ENCODE peak calls at places on chromosomes 2 and 18, in five cellular contexts. A is fibroblast of villous mesenchyme, P is brain microvascular endothelial cell, G is progenitor cell of endocrine pancreas, W is GM06990. C is an unnamed sample.

GRCh38 chr2:20584637-20585321 is 66.1 kb downstream of the HS1BP3 start:
- DNase-seq in A (peak; percentile 95), W (no peak), G (peak; percentile 50), P (peak; percentile 93), C (no peak)

GRCh38 chr2:133146893-133147292 is 421.4 kb downstream of the NCKAP5 start:
- DNase-seq in P (no peak), A (peak; percentile 7), W (no peak), G (no peak), C (no peak)

GRCh38 chr2:241728627-241729026 is 5.8 kb upstream of the D2HGDH start:
- DNase-seq in A (no peak), W (no peak), G (no peak), P (no peak), C (no peak)

GRCh38 chr2:187429989-187430388 is 18.1 kb downstream of the CALCRL start:
- DNase-seq in G (no peak), W (no peak), A (peak; percentile 51), P (peak; percentile 81), C (no peak)

GRCh38 chr2:230323385-230324106 is 3.4 kb upstream of the SP140L start:
- DNase-seq in W (no peak), A (no peak), P (no peak), G (no peak), C (no peak)

GRCh38 chr18:10017048-10017447 is 103.2 kb downstream of the VAPA start:
- DNase-seq in P (no peak), W (no peak), A (peak; percentile 77), G (no peak), C (no peak)

GRCh38 chr2:109290887-109291675 is 162.1 kb downstream of the SH3RF3 start:
- DNase-seq in W (no peak), G (no peak), A (peak; percentile 25), P (peak; percentile 39), C (no peak)

GRCh38 chr2:19700861-19701585 is 200.8 kb downstream of the TTC32 start:
- DNase-seq in P (no peak), W (no peak), A (no peak), G (no peak), C (no peak)

GRCh38 chr2:200380833-200381542 is 74.5 kb downstream of the SPATS2L start:
- DNase-seq in P (peak; percentile 59), W (no peak), A (peak; percentile 76), G (no peak), C (no peak)

GRCh38 chr18:45324489-45325111 is 290.7 kb upstream of the SLC14A2 start:
- DNase-seq in P (peak; percentile 23), A (peak; percentile 87), W (no peak), G (no peak), C (no peak)

GRCh38 chr2:54560146-54560881 is 104.2 kb downstream of the SPTBN1 start:
- DNase-seq in P (no peak), W (peak; percentile 69), A (peak; percentile 91), G (no peak), C (peak; percentile 81)

GRCh38 chr2:20467789-20468548 is 21.1 kb downstream of the RHOB start:
- DNase-seq in W (no peak), G (no peak), A (no peak), P (no peak), C (no peak)

GRCh38 chr2:74715071-74715791 is 61.2 kb downstream of the SEMA4F start:
- DNase-seq in A (peak; percentile 79), P (peak; percentile 69), G (peak; percentile 83), W (peak; percentile 76), C (peak; percentile 90)

GRCh38 chr2:84817239-84817655 is 63.6 kb downstream of the TRABD2A start:
- DNase-seq in A (no peak), P (no peak), G (no peak), W (peak; percentile 76), C (peak; percentile 72)

GRCh38 chr2:214482716-214483115 is 71.9 kb downstream of the VWC2L start:
- DNase-seq in P (no peak), W (no peak), A (no peak), G (no peak), C (no peak)

GRCh38 chr2:98463988-98464771 is 19.5 kb downstream of the INPP4A start:
- DNase-seq in A (no peak), G (no peak), W (peak; percentile 57), P (no peak), C (no peak)

GRCh38 chr2:41907716-41908328 is 140.0 kb upstream of the PKDCC start:
- DNase-seq in P (no peak), W (no peak), G (no peak), A (no peak), C (no peak)

GRCh38 chr2:176132397-176133086 is 3.0 kb downstream of the HOXD8 start:
- DNase-seq in P (no peak), G (no peak), W (no peak), A (peak; percentile 68), C (no peak)

GRCh38 chr2:108460345-108461037 is 11.5 kb downstream of the GCC2 start:
- DNase-seq in W (no peak), G (no peak), P (no peak), A (no peak), C (peak; percentile 7)

GRCh38 chr2:139142252-139142651 is 362.1 kb upstream of the NXPH2 start:
- DNase-seq in W (no peak), A (peak; percentile 9), G (no peak), P (no peak), C (no peak)

GRCh38 chr2:45820048-45820447 is 168.6 kb downstream of the PRKCE start:
- DNase-seq in P (no peak), G (no peak), W (no peak), A (no peak), C (no peak)

GRCh38 chr18:13680612-13681011 is 45.7 kb downstream of the FAM210A start:
- DNase-seq in A (peak; percentile 18), W (no peak), G (peak; percentile 18), P (no peak), C (no peak)

GRCh38 chr18:10476430-10476829 is 22.0 kb downstream of the APCDD1 start:
- DNase-seq in P (no peak), W (no peak), A (peak; percentile 53), G (no peak), C (no peak)

GRCh38 chr2:233387225-233387624 is 32.9 kb downstream of the DGKD start:
- DNase-seq in A (no peak), W (no peak), P (no peak), G (no peak), C (no peak)

GRCh38 chr2:46332686-46333281 is 35.6 kb downstream of the EPAS1 start:
- DNase-seq in W (no peak), A (peak; percentile 72), G (no peak), P (no peak), C (no peak)

GRCh38 chr2:239178954-239179353 is 221.9 kb downstream of the HDAC4 start:
- DNase-seq in A (no peak), G (no peak), W (no peak), P (no peak), C (no peak)

GRCh38 chr2:156589381-156590079 is 153.4 kb downstream of the GPD2 start:
- DNase-seq in A (peak; percentile 58), W (peak; percentile 19), G (no peak), P (peak; percentile 21), C (peak; percentile 42)

GRCh38 chr2:122799391-122799790 is 1043.9 kb downstream of the TSN start:
- DNase-seq in G (no peak), P (no peak), A (no peak), W (no peak), C (no peak)

GRCh38 chr18:76464281-76465259 is 30.5 kb downstream of the ZNF516 start:
- DNase-seq in G (no peak), P (no peak), A (no peak), W (no peak), C (no peak)

DNA sequence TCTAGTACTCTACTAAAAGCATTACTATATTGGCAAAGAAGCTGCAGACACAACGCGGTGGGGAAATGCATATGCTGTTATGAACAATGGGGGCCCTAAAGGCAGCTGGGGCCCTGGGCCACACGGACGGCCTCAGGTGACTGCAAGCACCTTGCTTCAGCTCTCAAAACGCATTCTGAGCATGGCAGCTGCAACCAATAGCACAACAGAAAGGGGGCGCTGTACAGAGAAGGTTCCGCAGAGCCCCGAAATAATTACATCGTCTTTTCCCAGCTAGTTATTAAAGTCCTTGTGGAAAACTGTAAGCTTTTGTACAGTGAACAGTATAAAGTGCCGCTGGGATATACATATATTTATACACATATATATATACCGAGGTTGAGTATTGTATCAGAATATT is 45.3 kb upstream of the PXDN start:
- DNase-seq in P (no peak), A (no peak), G (no peak), W (no peak), C (no peak)
- TF ChIP-seq CTCF in P (peak; percentile 8), A (peak; percentile 9), G (no peak), W (no peak), C (no peak)

GRCh38 chr18:58321986-58322385 is 278.0 kb downstream of the NEDD4L start:
- DNase-seq in W (no peak), A (peak; percentile 52), P (peak; percentile 70), G (no peak), C (peak; percentile 80)
- TF ChIP-seq CTCF in W (peak; percentile 61), A (peak; percentile 41), P (peak; percentile 71), G (peak; percentile 40), C (peak; percentile 29)

GRCh38 chr2:126777620-126777978 is 121.1 kb upstream of the TEX51 start:
- DNase-seq in W (no peak), G (no peak), P (no peak), A (no peak), C (no peak)
- TF ChIP-seq CTCF in W (no peak), G (no peak), P (no peak), A (no peak), C (no peak)

GRCh38 chr2:73701968-73702665 is 35.0 kb downstream of the TPRKB start:
- DNase-seq in P (no peak), A (no peak), W (no peak), G (no peak), C (no peak)

GRCh38 chr2:73707058-73707457 is 30.1 kb downstream of the TPRKB start:
- DNase-seq in A (no peak), W (no peak), P (no peak), G (no peak), C (no peak)

GRCh38 chr2:73700661-73701447 is 36.3 kb downstream of the TPRKB start:
- DNase-seq in P (no peak), W (no peak), A (no peak), G (no peak), C (no peak)

GRCh38 chr2:73705091-73705490 is 32.1 kb downstream of the TPRKB start:
- DNase-seq in A (no peak), P (no peak), G (no peak), W (no peak), C (no peak)

GRCh38 chr2:73703675-73704074 is 33.5 kb downstream of the TPRKB start:
- DNase-seq in W (no peak), A (no peak), P (no peak), G (no peak), C (no peak)
- TF ChIP-seq CTCF in W (no peak), A (no peak), P (no peak), G (no peak), C (no peak)

GRCh38 chr2:106161938-106162814 is 31.9 kb downstream of the UXS1 start:
- DNase-seq in P (no peak), G (peak; percentile 31), W (no peak), A (peak; percentile 18), C (no peak)
- TF ChIP-seq CTCF in P (no peak), G (no peak), W (no peak), A (no peak), C (no peak)

C was measured in GM20000.